ENCODE peak calls at places on chromosomes 7 and 10, in six cellular contexts. E, N, I, Z, T and Q are unnamed samples.

GRCh38 chr10:97096327-97097153 is 89.2 kb downstream of the SLIT1 start:
- ATAC-seq in T (no peak), N (peak), E (peak), I (no peak), Z (peak), Q (no peak)

GRCh38 chr10:101536800-101537199 is 51.3 kb downstream of the POLL start:
- ATAC-seq in N (peak), I (no peak), T (no peak), Z (no peak), E (no peak), Q (no peak)

GRCh38 chr10:83819609-83820008 is 319.7 kb upstream of the GHITM start:
- ATAC-seq in E (no peak), N (no peak), I (no peak), T (no peak), Z (no peak), Q (no peak)

GRCh38 chr10:6748981-6749630 is 169.0 kb upstream of the PRKCQ start:
- ATAC-seq in I (no peak), N (no peak), Z (no peak), E (no peak), T (no peak), Q (peak)

GRCh38 chr10:51821045-51821444 is 121.7 kb upstream of the CSTF2T start:
- ATAC-seq in T (no peak), E (no peak), I (no peak), N (no peak), Z (no peak), Q (no peak)

GRCh38 chr7:22350466-22351328 is 6.3 kb downstream of the RAPGEF5 start:
- ATAC-seq in E (peak), Z (no peak), N (no peak), I (no peak), T (no peak), Q (no peak)

GRCh38 chr10:33336606-33337334 is 2.3 kb upstream of the NRP1 start:
- ATAC-seq in N (no peak), Z (no peak), I (peak), E (peak), T (peak), Q (peak)

GRCh38 chr10:50379652-50380051 is 128.3 kb upstream of the ASAH2 start:
- ATAC-seq in I (no peak), Z (no peak), E (no peak), N (no peak), T (no peak), Q (no peak)

GRCh38 chr10:132371641-132372081 is 25.3 kb upstream of the PWWP2B start:
- ATAC-seq in E (no peak), T (no peak), I (no peak), N (peak), Z (no peak), Q (no peak)

GRCh38 chr10:89476676-89477075 is 58.7 kb downstream of the SLC16A12 start:
- ATAC-seq in I (peak), N (no peak), E (peak), Z (no peak), T (peak), Q (no peak)

GRCh38 chr10:79105818-79106217 is 37.1 kb downstream of the ZMIZ1 start:
- ATAC-seq in E (no peak), I (no peak), N (no peak), T (no peak), Z (no peak), Q (no peak)

GRCh38 chr10:24722131-24722675 is 1.5 kb downstream of the ARHGAP21 start:
- ATAC-seq in Z (no peak), N (no peak), E (no peak), I (no peak), T (no peak), Q (no peak)

GRCh38 chr10:85826377-85826776 is 540.2 kb downstream of the GRID1 start:
- ATAC-seq in N (no peak), T (no peak), Z (no peak), E (no peak), I (no peak), Q (no peak)

GRCh38 chr10:28717659-28718201 is 40.4 kb downstream of the BAMBI start:
- ATAC-seq in I (no peak), E (no peak), Z (no peak), N (no peak), T (no peak), Q (no peak)

GRCh38 chr7:88835147-88835728 is 39.7 kb upstream of the TEX47 start:
- ATAC-seq in Z (no peak), N (no peak), E (no peak), T (no peak), I (no peak), Q (no peak)

GRCh38 chr10:13660545-13660920 is 73.8 kb downstream of the PRPF18 start:
- ATAC-seq in N (no peak), I (no peak), Z (no peak), T (peak), E (no peak), Q (peak)

GRCh38 chr7:78151229-78151628 is 352.7 kb downstream of the PHTF2 start:
- ATAC-seq in I (no peak), T (no peak), E (no peak), Z (no peak), N (no peak), Q (no peak)

GRCh38 chr10:14365231-14365744 is 34.6 kb upstream of the FRMD4A start:
- ATAC-seq in N (no peak), T (no peak), I (no peak), E (no peak), Z (no peak), Q (no peak)

GRCh38 chr10:33621143-33621542 is 286.7 kb upstream of the NRP1 start:
- ATAC-seq in N (no peak), Z (no peak), T (peak), E (peak), I (peak), Q (no peak)

GRCh38 chr7:14835399-14835798 is 67.2 kb downstream of the DGKB start:
- ATAC-seq in N (no peak), Z (no peak), E (peak), I (no peak), T (no peak), Q (no peak)

GRCh38 chr7:103637726-103638125 is 191.7 kb upstream of the SLC26A5 start:
- ATAC-seq in E (no peak), Z (no peak), I (no peak), N (no peak), T (no peak), Q (no peak)

GRCh38 chr7:18520450-18521235 is 25.1 kb downstream of the HDAC9 start:
- ATAC-seq in Z (no peak), E (peak), I (no peak), N (no peak), T (no peak), Q (no peak)

GRCh38 chr10:80739328-80739727 is 201.6 kb downstream of the SH2D4B start:
- ATAC-seq in Z (no peak), I (no peak), T (no peak), E (no peak), N (no peak), Q (no peak)

GRCh38 chr7:117036836-117037235 is 83.5 kb downstream of the ST7 start:
- ATAC-seq in E (peak), Z (no peak), T (no peak), N (no peak), I (no peak), Q (no peak)

GRCh38 chr10:91022924-91023707 is 102.2 kb upstream of the ANKRD1 start:
- ATAC-seq in T (peak), N (no peak), I (no peak), Z (no peak), E (peak), Q (no peak)

GRCh38 chr7:82805527-82805960 is 357.1 kb downstream of the PCLO start:
- ATAC-seq in I (no peak), N (no peak), T (peak), Z (no peak), E (no peak), Q (peak)

GRCh38 chr7:43570688-43571365 is 12.1 kb upstream of the STK17A start:
- ATAC-seq in I (no peak), T (no peak), Z (no peak), N (no peak), E (no peak), Q (no peak)

GRCh38 chr7:36448781-36449379 is 59.2 kb downstream of the ANLN start:
- ATAC-seq in E (no peak), T (no peak), I (no peak), Z (no peak), N (no peak), Q (no peak)

GRCh38 chr10:124231188-124232135 is 138.1 kb upstream of the CHST15 start:
- ATAC-seq in E (no peak), T (peak), N (peak), Z (peak), I (peak), Q (peak)

GRCh38 chr7:74481458-74482324 is 28.0 kb downstream of the GTF2IRD1 start:
- ATAC-seq in E (no peak), N (no peak), Z (no peak), T (no peak), I (no peak), Q (no peak)

GRCh38 chr7:151689196-151689971 is 169.7 kb upstream of the RHEB start:
- ATAC-seq in N (no peak), I (peak), T (no peak), E (peak), Z (no peak), Q (peak)

GRCh38 chr10:70655316-70655715 is 17.0 kb upstream of the ADAMTS14 start:
- ATAC-seq in E (no peak), T (no peak), Z (no peak), I (no peak), N (no peak), Q (no peak)